ENCODE peak calls at places on chromosomes 12 and 14, in eight cellular contexts. One of them, this sample, is unnamed.
A peak's percentile ranks its signal among the peaks of the same experiment; 100 is the strongest.

GRCh38 chr14:68649461-68650189 is 143.2 kb downstream of the ZFP36L1 start:
- DNase-seq in GM12878: no peak
- DNase-seq in HCT116: no peak
- DNase-seq in PC-3: no peak
- DNase-seq in colonic mucosa: peak; percentile 11
- DNase-seq in MM.1S: no peak
- DNase-seq in HepG2: no peak
- DNase-seq in fibroblast of lung: peak; percentile 48
- DNase-seq in this sample: no peak

GRCh38 chr12:88518863-88519403 is 61.3 kb downstream of the KITLG start:
- DNase-seq in GM12878: no peak
- DNase-seq in HCT116: no peak
- DNase-seq in PC-3: no peak
- DNase-seq in colonic mucosa: no peak
- DNase-seq in MM.1S: no peak
- DNase-seq in HepG2: no peak
- DNase-seq in fibroblast of lung: no peak
- DNase-seq in this sample: no peak

GRCh38 chr12:114476159-114476558 is 70.2 kb upstream of the TBX5 start:
- DNase-seq in GM12878: no peak
- DNase-seq in HCT116: peak; percentile 13
- DNase-seq in PC-3: peak; percentile 62
- DNase-seq in colonic mucosa: no peak
- DNase-seq in MM.1S: no peak
- DNase-seq in HepG2: peak; percentile 40
- DNase-seq in fibroblast of lung: peak; percentile 78
- DNase-seq in this sample: no peak

GRCh38 chr12:88752183-88752582 is 171.9 kb upstream of the KITLG start:
- DNase-seq in GM12878: no peak
- DNase-seq in HCT116: no peak
- DNase-seq in PC-3: no peak
- DNase-seq in colonic mucosa: no peak
- DNase-seq in MM.1S: no peak
- DNase-seq in HepG2: peak; percentile 1
- DNase-seq in fibroblast of lung: no peak
- DNase-seq in this sample: no peak

GRCh38 chr14:91409991-91410401 is 7.6 kb downstream of the CCDC88C start:
- DNase-seq in GM12878: no peak
- DNase-seq in HCT116: no peak
- DNase-seq in PC-3: no peak
- DNase-seq in colonic mucosa: no peak
- DNase-seq in MM.1S: no peak
- DNase-seq in HepG2: no peak
- DNase-seq in fibroblast of lung: no peak
- DNase-seq in this sample: no peak

GRCh38 chr12:94954029-94954685 is 49.3 kb downstream of the NDUFA12 start:
- DNase-seq in GM12878: no peak
- DNase-seq in HCT116: peak; percentile 67
- DNase-seq in PC-3: peak; percentile 90
- DNase-seq in colonic mucosa: peak; percentile 55
- DNase-seq in MM.1S: no peak
- DNase-seq in HepG2: no peak
- DNase-seq in fibroblast of lung: peak; percentile 67
- DNase-seq in this sample: no peak

GRCh38 chr14:31222834-31223233 is 15.2 kb upstream of the HECTD1 start:
- DNase-seq in GM12878: no peak
- DNase-seq in HCT116: no peak
- DNase-seq in PC-3: no peak
- DNase-seq in colonic mucosa: no peak
- DNase-seq in MM.1S: no peak
- DNase-seq in HepG2: no peak
- DNase-seq in fibroblast of lung: no peak
- DNase-seq in this sample: no peak

GRCh38 chr12:32644455-32644854 is 34.6 kb upstream of the DNM1L start:
- DNase-seq in GM12878: no peak
- DNase-seq in HCT116: no peak
- DNase-seq in PC-3: no peak
- DNase-seq in colonic mucosa: no peak
- DNase-seq in MM.1S: no peak
- DNase-seq in HepG2: no peak
- DNase-seq in fibroblast of lung: no peak
- DNase-seq in this sample: no peak

GRCh38 chr14:77918448-77918847 is 118.5 kb downstream of the ADCK1 start:
- DNase-seq in GM12878: no peak
- DNase-seq in HCT116: no peak
- DNase-seq in PC-3: no peak
- DNase-seq in colonic mucosa: no peak
- DNase-seq in MM.1S: no peak
- DNase-seq in HepG2: no peak
- DNase-seq in fibroblast of lung: no peak
- DNase-seq in this sample: no peak

GRCh38 chr14:45089813-45090212 is 5.9 kb downstream of the PRPF39 start:
- DNase-seq in GM12878: no peak
- DNase-seq in HCT116: no peak
- DNase-seq in PC-3: peak; percentile 39
- DNase-seq in colonic mucosa: no peak
- DNase-seq in MM.1S: no peak
- DNase-seq in HepG2: no peak
- DNase-seq in fibroblast of lung: peak; percentile 32
- DNase-seq in this sample: no peak

GRCh38 chr12:29146201-29146600 is 2.9 kb upstream of the FAR2 start:
- DNase-seq in GM12878: no peak
- DNase-seq in HCT116: no peak
- DNase-seq in PC-3: no peak
- DNase-seq in colonic mucosa: no peak
- DNase-seq in MM.1S: no peak
- DNase-seq in HepG2: no peak
- DNase-seq in fibroblast of lung: no peak
- DNase-seq in this sample: no peak

GRCh38 chr12:15749937-15750336 is 39.3 kb downstream of the EPS8 start:
- DNase-seq in GM12878: no peak
- DNase-seq in HCT116: no peak
- DNase-seq in PC-3: no peak
- DNase-seq in colonic mucosa: no peak
- DNase-seq in MM.1S: no peak
- DNase-seq in HepG2: no peak
- DNase-seq in fibroblast of lung: no peak
- DNase-seq in this sample: no peak

GRCh38 chr14:89911018-89911919 is 43.3 kb downstream of the EFCAB11 start:
- DNase-seq in GM12878: no peak
- DNase-seq in HCT116: no peak
- DNase-seq in PC-3: peak; percentile 40
- DNase-seq in colonic mucosa: peak; percentile 38
- DNase-seq in MM.1S: no peak
- DNase-seq in HepG2: peak; percentile 91
- DNase-seq in fibroblast of lung: peak; percentile 67
- DNase-seq in this sample: no peak

GRCh38 chr12:62643470-62643869 is 176.8 kb downstream of the MON2 start:
- DNase-seq in GM12878: no peak
- DNase-seq in HCT116: no peak
- DNase-seq in PC-3: no peak
- DNase-seq in colonic mucosa: no peak
- DNase-seq in MM.1S: no peak
- DNase-seq in HepG2: no peak
- DNase-seq in fibroblast of lung: no peak
- DNase-seq in this sample: no peak

GRCh38 chr12:47758834-47759690 is at the start of gene RAPGEF3:
- DNase-seq in GM12878: no peak
- DNase-seq in HCT116: no peak
- DNase-seq in PC-3: peak; percentile 87
- DNase-seq in colonic mucosa: peak; percentile 89
- DNase-seq in MM.1S: peak; percentile 66
- DNase-seq in HepG2: peak; percentile 49
- DNase-seq in fibroblast of lung: peak; percentile 68
- DNase-seq in this sample: no peak

GRCh38 chr14:105092912-105093425 is 27.7 kb upstream of the GPR132 start:
- DNase-seq in GM12878: no peak
- DNase-seq in HCT116: no peak
- DNase-seq in PC-3: peak; percentile 66
- DNase-seq in colonic mucosa: peak; percentile 59
- DNase-seq in MM.1S: no peak
- DNase-seq in HepG2: no peak
- DNase-seq in fibroblast of lung: peak; percentile 43
- DNase-seq in this sample: no peak

GRCh38 chr12:49223590-49224369 is 34.9 kb upstream of the TUBA1A start:
- DNase-seq in GM12878: no peak
- DNase-seq in HCT116: no peak
- DNase-seq in PC-3: no peak
- DNase-seq in colonic mucosa: no peak
- DNase-seq in MM.1S: no peak
- DNase-seq in HepG2: no peak
- DNase-seq in fibroblast of lung: no peak
- DNase-seq in this sample: no peak

GRCh38 chr12:40010899-40011774 is 94.7 kb downstream of the SLC2A13 start:
- DNase-seq in GM12878: peak; percentile 35
- DNase-seq in HCT116: peak; percentile 41
- DNase-seq in PC-3: peak; percentile 76
- DNase-seq in colonic mucosa: peak; percentile 77
- DNase-seq in MM.1S: peak; percentile 79
- DNase-seq in HepG2: peak; percentile 65
- DNase-seq in fibroblast of lung: peak; percentile 84
- DNase-seq in this sample: no peak
- H3K9ac ChIP-seq in GM12878: no peak overlapping the region
- H3K9ac ChIP-seq in HCT116: no peak overlapping the region
- H3K9ac ChIP-seq in PC-3: no peak overlapping the region
- H3K9ac ChIP-seq in colonic mucosa: peak overlapping the region; percentile 38
- H3K9ac ChIP-seq in MM.1S: peak overlapping the region; percentile 8
- H3K9ac ChIP-seq in HepG2: no peak overlapping the region
- H3K9ac ChIP-seq in fibroblast of lung: no peak overlapping the region
- H3K9ac ChIP-seq in this sample: no peak overlapping the region

DNA sequence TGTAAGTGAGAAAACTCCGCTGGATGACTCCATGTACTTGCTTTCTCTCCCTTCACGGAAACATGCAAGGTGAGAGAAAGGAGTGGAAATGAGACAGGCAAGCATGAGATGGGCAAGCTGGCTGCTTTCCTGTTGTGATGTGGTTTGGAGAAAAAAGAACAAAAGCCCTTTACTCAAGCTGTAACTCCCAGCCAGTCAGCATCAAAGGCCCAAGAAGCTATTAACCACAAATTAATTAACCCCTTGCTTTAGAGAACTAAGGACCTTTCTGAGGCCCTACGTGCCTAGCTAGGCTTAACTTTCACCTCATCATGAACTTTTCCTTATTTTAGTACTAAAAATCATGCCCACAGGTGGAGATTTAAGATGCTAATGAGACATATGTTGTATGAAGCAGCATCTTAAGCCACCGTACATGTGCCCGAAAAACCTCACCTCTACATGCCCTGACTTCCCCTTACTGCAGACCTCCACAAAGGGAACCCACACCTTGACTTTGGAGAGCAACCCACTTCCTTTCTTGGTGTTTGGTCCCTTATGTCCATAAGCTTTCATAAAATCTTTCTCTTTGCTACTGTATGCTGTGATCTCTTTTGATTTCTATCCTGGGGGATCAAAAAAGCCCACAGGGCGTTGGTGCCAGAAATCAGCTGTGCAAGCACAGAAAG is 87.0 kb downstream of the GALNT8 start:
- DNase-seq in GM12878: no peak
- DNase-seq in HCT116: no peak
- DNase-seq in PC-3: no peak
- DNase-seq in colonic mucosa: no peak
- DNase-seq in MM.1S: peak; percentile 16
- DNase-seq in HepG2: no peak
- DNase-seq in fibroblast of lung: no peak
- DNase-seq in this sample: no peak
- H3K9ac ChIP-seq in GM12878: no peak overlapping the region
- H3K9ac ChIP-seq in HCT116: no peak overlapping the region
- H3K9ac ChIP-seq in PC-3: no peak overlapping the region
- H3K9ac ChIP-seq in colonic mucosa: no peak overlapping the region
- H3K9ac ChIP-seq in MM.1S: no peak overlapping the region
- H3K9ac ChIP-seq in HepG2: no peak overlapping the region
- H3K9ac ChIP-seq in fibroblast of lung: no peak overlapping the region
- H3K9ac ChIP-seq in this sample: no peak overlapping the region

GRCh38 chr12:14567311-14568195 is at the start of gene PLBD1:
- DNase-seq in GM12878: no peak
- DNase-seq in HCT116: no peak
- DNase-seq in PC-3: peak; percentile 44
- DNase-seq in colonic mucosa: peak; percentile 72
- DNase-seq in MM.1S: no peak
- DNase-seq in HepG2: no peak
- DNase-seq in fibroblast of lung: peak; percentile 50
- DNase-seq in this sample: no peak
- H3K9ac ChIP-seq in GM12878: no peak within 1 kb of the TSS
- H3K9ac ChIP-seq in HCT116: no peak within 1 kb of the TSS
- H3K9ac ChIP-seq in PC-3: peak within 1 kb of the TSS; percentile 22
- H3K9ac ChIP-seq in colonic mucosa: peak within 1 kb of the TSS; percentile 87
- H3K9ac ChIP-seq in MM.1S: no peak within 1 kb of the TSS
- H3K9ac ChIP-seq in HepG2: no peak within 1 kb of the TSS
- H3K9ac ChIP-seq in fibroblast of lung: no peak within 1 kb of the TSS
- H3K9ac ChIP-seq in this sample: no peak within 1 kb of the TSS

GRCh38 chr14:64510127-64510808 is 5.7 kb downstream of the ZBTB1 start:
- DNase-seq in GM12878: no peak
- DNase-seq in HCT116: no peak
- DNase-seq in PC-3: no peak
- DNase-seq in colonic mucosa: no peak
- DNase-seq in MM.1S: no peak
- DNase-seq in HepG2: no peak
- DNase-seq in fibroblast of lung: no peak
- DNase-seq in this sample: no peak

GRCh38 chr14:64506751-64507150 is 2.2 kb downstream of the ZBTB1 start:
- DNase-seq in GM12878: no peak
- DNase-seq in HCT116: no peak
- DNase-seq in PC-3: no peak
- DNase-seq in colonic mucosa: no peak
- DNase-seq in MM.1S: no peak
- DNase-seq in HepG2: no peak
- DNase-seq in fibroblast of lung: no peak
- DNase-seq in this sample: no peak

GRCh38 chr14:64507376-64508156 is 3.0 kb downstream of the ZBTB1 start:
- DNase-seq in GM12878: no peak
- DNase-seq in HCT116: no peak
- DNase-seq in PC-3: peak; percentile 75
- DNase-seq in colonic mucosa: no peak
- DNase-seq in MM.1S: no peak
- DNase-seq in HepG2: no peak
- DNase-seq in fibroblast of lung: peak; percentile 39
- DNase-seq in this sample: no peak

GRCh38 chr14:64509036-64509435 is 4.5 kb downstream of the ZBTB1 start:
- DNase-seq in GM12878: no peak
- DNase-seq in HCT116: no peak
- DNase-seq in PC-3: no peak
- DNase-seq in colonic mucosa: peak; percentile 40
- DNase-seq in MM.1S: no peak
- DNase-seq in HepG2: peak; percentile 59
- DNase-seq in fibroblast of lung: no peak
- DNase-seq in this sample: no peak

DNA sequence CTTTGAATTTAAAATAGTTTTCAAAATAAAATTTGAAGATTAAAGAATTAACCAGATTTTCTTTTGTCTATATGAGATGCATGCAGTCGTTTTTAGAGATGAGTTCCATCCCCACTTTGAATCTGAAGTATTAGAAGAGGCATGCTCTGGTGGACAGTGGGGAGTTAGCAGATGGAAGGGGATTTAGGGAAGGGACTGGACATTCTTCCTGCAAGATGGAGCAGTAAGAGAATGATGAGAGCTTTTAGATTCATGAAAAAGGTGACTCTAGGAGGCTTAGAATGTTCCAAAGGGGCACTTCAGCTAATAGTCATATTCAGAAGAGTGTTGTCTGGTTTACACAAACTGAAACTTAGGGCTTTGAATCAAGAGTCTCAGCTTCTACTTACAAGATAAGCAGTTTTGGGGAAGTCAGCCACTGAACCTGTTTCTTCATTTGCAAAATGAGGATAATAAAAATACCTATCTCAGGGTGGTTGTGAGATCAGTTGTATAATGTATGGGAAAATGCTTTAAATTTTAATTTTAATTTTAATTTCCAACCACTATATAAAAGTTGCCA is 3.7 kb downstream of the ZBTB1 start:
- DNase-seq in GM12878: peak; percentile 64
- DNase-seq in HCT116: no peak
- DNase-seq in PC-3: no peak
- DNase-seq in colonic mucosa: no peak
- DNase-seq in MM.1S: peak; percentile 46
- DNase-seq in HepG2: no peak
- DNase-seq in fibroblast of lung: no peak
- DNase-seq in this sample: no peak
- H3K9ac ChIP-seq in GM12878: peak overlapping the region; percentile 45
- H3K9ac ChIP-seq in HCT116: no peak overlapping the region
- H3K9ac ChIP-seq in PC-3: peak overlapping the region; percentile 19
- H3K9ac ChIP-seq in colonic mucosa: no peak overlapping the region
- H3K9ac ChIP-seq in MM.1S: peak overlapping the region; percentile 15
- H3K9ac ChIP-seq in HepG2: no peak overlapping the region
- H3K9ac ChIP-seq in fibroblast of lung: no peak overlapping the region
- H3K9ac ChIP-seq in this sample: no peak overlapping the region